ENCODE peak calls at places on chromosomes 13 and 19, in five cellular contexts. O is cerebellum; C is body of pancreas; H is adrenal gland; A is activated T-cell treated with anti-CD3 and anti-CD28 coated beads, Interleukin-2, amount 50 U/mL, for 72 hours. G is an unnamed sample.

GRCh38 chr13:51645154-51645650 is 60.9 kb downstream of the WDFY2 start:
- DNase-seq in C (peak; percentile 52), H (no peak), A (peak; percentile 18), O (no peak), G (no peak)

GRCh38 chr13:24625870-24626419 is 54.3 kb upstream of the ATP12A start:
- DNase-seq in A (no peak), O (no peak), C (no peak), H (no peak), G (no peak)

GRCh38 chr13:100674363-100674847 is at the start of gene TMTC4:
- DNase-seq in O (no peak), H (no peak), C (no peak), A (no peak), G (no peak)

GRCh38 chr19:8163781-8164180 is 14.4 kb upstream of the FBN3 start:
- DNase-seq in A (no peak), H (no peak), C (no peak), O (no peak), G (no peak)

GRCh38 chr19:55345818-55346724 is 6.4 kb downstream of the KMT5C start:
- DNase-seq in A (no peak), O (no peak), C (no peak), H (peak; percentile 56), G (peak; percentile 52)

GRCh38 chr19:55253842-55254624 is 4.8 kb downstream of the PPP6R1 start:
- DNase-seq in H (no peak), O (no peak), A (peak; percentile 68), C (peak; percentile 21), G (no peak)

GRCh38 chr19:6030214-6030507 is 52.2 kb upstream of the RANBP3 start:
- DNase-seq in O (no peak), C (no peak), A (no peak), H (no peak), G (no peak)

GRCh38 chr19:44282846-44283245 is 22.0 kb downstream of the ZNF235 start:
- DNase-seq in C (no peak), H (no peak), O (no peak), A (no peak), G (no peak)

GRCh38 chr13:20512042-20512683 is 13.5 kb downstream of the CRYL1 start:
- DNase-seq in A (no peak), C (no peak), H (no peak), O (no peak), G (no peak)

GRCh38 chr13:29802621-29803020 is 47.8 kb downstream of the UBL3 start:
- DNase-seq in A (no peak), H (no peak), O (no peak), C (no peak), G (no peak)

G was measured in heart left ventricle.